ENCODE peak calls at places on chromosomes 11 and 22, in seven cellular contexts. Y, H, L, E, A, Q and N are unnamed samples.

GRCh38 chr11:65136515-65137096 is 2.3 kb upstream of the SYVN1 start:
- DNase-seq in Y (no peak), H (no peak), L (no peak), A (no peak), E (peak), Q (no peak), N (no peak)

GRCh38 chr11:71178076-71178475 is 74.3 kb downstream of the SHANK2 start:
- DNase-seq in L (no peak), Q (no peak), H (no peak), Y (no peak), A (no peak), E (no peak), N (no peak)

GRCh38 chr22:27419473-27419872 is 382.1 kb downstream of the MN1 start:
- DNase-seq in H (no peak), Y (peak), A (no peak), E (no peak), Q (peak), L (no peak), N (no peak)

GRCh38 chr22:49372530-49373288 is 455.0 kb downstream of the BRD1 start:
- DNase-seq in A (no peak), L (peak), H (peak), E (no peak), Y (peak), Q (no peak), N (no peak)

GRCh38 chr11:133386852-133387251 is 145.4 kb downstream of the OPCML start:
- DNase-seq in Q (no peak), E (no peak), Y (no peak), H (no peak), A (no peak), L (no peak), N (no peak)

GRCh38 chr11:69867076-69868002 is 48.1 kb upstream of the FGF3 start:
- DNase-seq in L (peak), E (no peak), Q (peak), A (peak), Y (peak), H (no peak), N (no peak)

GRCh38 chr11:47896199-47896598 is 48.0 kb upstream of the NUP160 start:
- DNase-seq in E (no peak), L (no peak), H (no peak), Y (no peak), Q (no peak), A (no peak), N (no peak)

GRCh38 chr22:36806824-36807223 is 10.0 kb downstream of the PVALB start:
- DNase-seq in E (no peak), Y (no peak), Q (no peak), L (no peak), H (no peak), A (peak), N (no peak)

GRCh38 chr11:75725552-75726320 is 8.1 kb downstream of the MOGAT2 start:
- DNase-seq in Q (no peak), A (no peak), H (no peak), L (no peak), Y (no peak), E (no peak), N (no peak)

GRCh38 chr22:20054034-20054427 is 26.0 kb upstream of the DGCR8 start:
- DNase-seq in A (no peak), L (no peak), H (no peak), Q (no peak), E (no peak), Y (no peak), N (no peak)

GRCh38 chr11:120137187-120137610 is 714 bp downstream of the TRIM29 start:
- DNase-seq in E (peak), Q (no peak), Y (no peak), H (no peak), A (no peak), L (peak), N (no peak)

GRCh38 chr22:44383652-44384562 is 71.2 kb upstream of the SHISAL1 start:
- DNase-seq in Y (no peak), E (no peak), H (no peak), L (no peak), A (no peak), Q (no peak), N (no peak)

GRCh38 chr11:19071255-19071654 is 10.7 kb upstream of the MRGPRX2 start:
- DNase-seq in Y (peak), Q (peak), L (no peak), H (peak), A (peak), E (peak), N (peak)

GRCh38 chr11:47924184-47924671 is 56.1 kb upstream of the PTPRJ start:
- DNase-seq in L (no peak), H (peak), E (no peak), Q (peak), Y (peak), A (peak), N (no peak)

GRCh38 chr22:22576244-22576988 is 17.4 kb upstream of the PRAME start:
- DNase-seq in L (no peak), Q (peak), Y (peak), H (peak), E (peak), A (peak), N (peak)

GRCh38 chr11:120974980-120975379 is 48.9 kb upstream of the TBCEL start:
- DNase-seq in H (no peak), Y (no peak), L (no peak), Q (peak), E (no peak), A (no peak), N (no peak)

GRCh38 chr22:29553391-29554224 is at the start of gene THOC5:
- DNase-seq in Y (peak), L (peak), Q (peak), A (peak), H (peak), E (peak), N (peak)
- TF ChIP-seq CTCF in Y (peak), L (peak), Q (peak), A (peak), H (peak), E (peak), N (peak)

DNA sequence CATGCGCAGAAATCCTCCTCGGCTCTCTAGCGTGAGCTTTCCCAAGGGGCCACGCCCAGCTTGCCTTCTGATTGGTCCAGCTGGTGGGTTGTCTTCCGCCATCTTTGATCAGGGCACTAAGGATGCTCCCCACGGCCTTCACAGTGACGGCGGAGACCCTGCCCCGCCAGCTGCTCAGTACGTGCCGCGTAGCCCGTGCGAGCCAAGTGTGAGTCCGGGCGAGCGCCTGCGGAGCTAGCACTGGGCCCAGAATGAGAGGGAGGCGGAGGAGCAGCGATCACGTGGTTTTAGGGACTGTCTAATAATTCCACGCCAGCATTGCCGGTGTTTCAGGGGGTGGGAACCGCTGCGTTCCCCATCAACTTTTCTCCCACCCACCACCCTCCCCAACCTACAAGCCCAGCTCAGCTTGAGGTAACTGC is 1.6 kb upstream of the MTFP1 start:
- DNase-seq in Q (peak), Y (peak), E (peak), A (peak), L (peak), H (peak), N (peak)
- H3K4me3 ChIP-seq in Q (peak), Y (peak), E (peak), A (peak), L (peak), H (peak), N (peak)

DNA sequence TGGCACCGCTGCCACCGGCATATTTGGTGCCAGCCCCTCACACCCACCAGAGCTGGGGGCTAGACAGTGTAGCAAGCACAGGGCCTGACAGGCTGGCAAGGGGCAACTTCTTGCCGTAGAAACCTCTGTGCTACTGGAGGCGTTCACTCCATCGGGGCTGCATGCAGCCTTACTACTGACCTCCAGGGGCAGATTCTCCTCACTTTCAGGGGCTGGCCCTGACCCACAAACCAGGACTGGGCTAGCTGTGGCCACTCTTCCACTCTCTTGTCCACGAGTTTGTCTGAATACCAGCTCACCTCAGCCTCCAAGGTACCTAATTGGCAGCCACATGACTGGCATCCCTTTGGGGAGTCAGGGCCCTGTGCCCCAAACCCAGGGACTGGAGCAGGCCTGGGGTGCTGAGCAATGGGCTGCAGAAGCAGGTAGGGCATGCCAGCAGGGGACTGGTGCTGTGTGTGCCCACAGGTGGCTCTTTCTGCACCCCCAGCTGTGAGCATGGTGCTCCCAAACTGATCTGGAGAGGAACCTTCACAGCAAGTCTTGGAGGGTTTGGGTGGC is 2.1 kb upstream of the LMO1 start:
- DNase-seq in H (peak), Q (no peak), Y (no peak), L (no peak), A (peak), E (no peak), N (no peak)
- TF ChIP-seq CTCF in H (no peak), Q (no peak), Y (peak), L (no peak), A (peak), E (no peak), N (peak)

GRCh38 chr11:103898577-103899336 is 137.7 kb upstream of the DDI1 start:
- DNase-seq in Y (no peak), A (no peak), E (no peak), L (no peak), H (no peak), Q (no peak), N (no peak)

GRCh38 chr11:103894034-103894433 is 142.4 kb upstream of the DDI1 start:
- DNase-seq in E (no peak), Q (no peak), L (no peak), H (no peak), Y (no peak), A (no peak), N (no peak)

GRCh38 chr11:103894673-103895072 is 141.8 kb upstream of the DDI1 start:
- DNase-seq in Q (no peak), Y (no peak), H (no peak), A (no peak), L (no peak), E (no peak), N (no peak)

GRCh38 chr11:103898065-103898464 is 138.4 kb upstream of the DDI1 start:
- DNase-seq in E (no peak), Y (no peak), L (no peak), H (no peak), A (no peak), Q (no peak), N (no peak)

DNA sequence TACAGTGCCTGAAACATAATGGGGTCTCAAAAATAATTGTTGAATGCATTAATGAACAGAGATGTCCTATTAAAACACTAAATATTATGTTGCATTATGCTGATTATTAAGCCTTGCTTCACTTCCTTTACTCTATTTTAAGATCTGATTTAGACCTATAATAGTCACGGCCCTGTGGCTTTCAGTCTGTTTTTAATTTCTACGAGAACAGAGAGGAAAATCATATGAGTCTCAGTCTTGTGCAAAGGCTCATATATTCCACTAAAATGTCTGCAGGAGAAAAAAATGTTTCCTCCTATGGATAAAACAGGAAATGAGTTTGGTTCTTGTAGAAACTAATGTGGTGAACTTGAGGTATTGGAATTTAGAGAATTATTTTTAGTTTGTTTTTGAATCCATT is 139.3 kb upstream of the DDI1 start:
- DNase-seq in E (no peak), A (no peak), Y (peak), Q (no peak), L (no peak), H (no peak), N (peak)
- H3K4me3 ChIP-seq in E (no peak), A (no peak), Y (no peak), Q (no peak), L (no peak), H (no peak), N (no peak)

GRCh38 chr22:29824677-29825076 is 13.4 kb downstream of the ASCC2 start:
- DNase-seq in E (no peak), A (no peak), Q (no peak), Y (no peak), H (no peak), L (no peak), N (no peak)
- TF ChIP-seq CTCF in E (no peak), A (no peak), Q (no peak), Y (no peak), H (no peak), L (no peak), N (no peak)

DNA sequence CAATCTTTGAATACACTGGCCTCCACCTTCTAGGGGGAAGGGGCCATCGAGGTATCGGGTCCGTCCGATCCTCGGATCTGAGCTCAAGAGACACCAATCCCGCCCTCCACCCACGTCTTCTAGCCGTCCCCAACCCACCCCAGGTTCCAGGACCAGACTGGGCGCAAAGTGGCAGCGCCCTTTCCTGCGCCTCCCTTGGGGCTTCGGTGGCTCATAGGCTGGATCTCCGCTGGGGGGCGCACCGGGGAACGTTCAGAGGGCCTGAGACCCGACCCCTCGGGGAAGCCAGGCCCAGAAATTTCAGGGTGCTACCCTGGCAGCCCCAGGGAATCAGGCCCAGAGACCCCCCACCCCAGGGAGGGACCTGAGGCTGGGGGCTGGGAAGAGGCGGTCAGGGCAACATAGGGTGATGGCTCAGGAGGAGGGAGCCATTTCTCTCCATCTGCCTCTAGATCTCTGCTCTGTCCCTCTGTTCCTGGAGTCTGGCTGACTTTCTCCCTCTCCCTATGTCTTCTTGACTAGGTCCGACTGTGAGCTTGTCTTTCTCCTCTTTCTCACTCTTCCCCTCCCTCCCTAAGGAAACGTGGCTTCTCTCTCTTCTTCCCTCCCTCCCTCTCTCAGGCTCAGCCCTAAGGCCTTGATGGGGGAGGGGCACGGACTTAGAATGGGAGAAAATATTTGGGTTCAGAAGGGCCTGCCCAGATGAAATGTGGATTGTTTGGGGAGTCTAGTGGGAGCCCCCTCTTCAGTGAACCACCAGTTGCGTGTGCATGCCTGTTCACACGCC is 1.1 kb downstream of the CREB3L1 start:
- DNase-seq in Y (peak), H (no peak), L (no peak), Q (peak), A (peak), E (peak), N (peak)
- H3K4me3 ChIP-seq in Y (peak), H (peak), L (peak), Q (peak), A (peak), E (peak), N (peak)

GRCh38 chr11:57663975-57664374 is 3.9 kb upstream of the ZDHHC5 start:
- DNase-seq in H (no peak), L (no peak), E (no peak), A (no peak), Y (no peak), Q (no peak), N (no peak)

GRCh38 chr11:57658023-57658361 is 430 bp downstream of the CLP1 start:
- DNase-seq in A (no peak), E (no peak), Y (no peak), H (no peak), Q (no peak), L (no peak), N (no peak)

GRCh38 chr11:57667065-57667714 is 724 bp upstream of the ZDHHC5 start:
- DNase-seq in Q (peak), Y (peak), A (peak), L (peak), H (peak), E (peak), N (peak)

GRCh38 chr11:57659669-57660068 is 2.1 kb downstream of the CLP1 start:
- DNase-seq in Y (no peak), A (no peak), Q (no peak), E (no peak), H (no peak), L (no peak), N (no peak)

GRCh38 chr11:57662893-57663292 is 5.0 kb upstream of the ZDHHC5 start:
- DNase-seq in E (no peak), A (no peak), Y (no peak), L (no peak), Q (no peak), H (no peak), N (no peak)
- TF ChIP-seq CTCF in E (no peak), A (no peak), Y (no peak), L (no peak), Q (no peak), H (no peak), N (peak)